ENCODE peak calls at places on chromosome 5, in five cellular contexts. N is psoas muscle, A is neural crest cell, G is right lobe of liver, O is GM06990. M is an unnamed sample.

GRCh38 chr5:15833365-15833764 is 333.4 kb downstream of the FBXL7 start:
- DNase-seq in A (no peak), N (no peak), G (no peak), O (no peak), M (no peak)

GRCh38 chr5:133298447-133298846 is 246.6 kb downstream of the HSPA4 start:
- DNase-seq in O (no peak), N (no peak), G (no peak), A (no peak), M (no peak)

GRCh38 chr5:130720355-130720754 is 444.7 kb downstream of the HINT1 start:
- DNase-seq in G (no peak), O (no peak), A (no peak), N (no peak), M (no peak)

GRCh38 chr5:152314196-152314829 is 90.8 kb downstream of the NMUR2 start:
- DNase-seq in G (no peak), A (no peak), N (no peak), O (no peak), M (no peak)

GRCh38 chr5:2739360-2740050 is 12.0 kb downstream of the IRX2 start:
- DNase-seq in O (no peak), N (no peak), A (peak; percentile 33), G (no peak), M (no peak)

GRCh38 chr5:168552146-168552545 is 23.0 kb downstream of the FBLL1 start:
- DNase-seq in G (no peak), N (no peak), A (no peak), O (no peak), M (no peak)

GRCh38 chr5:40484495-40484894 is 195.2 kb upstream of the PTGER4 start:
- DNase-seq in O (peak; percentile 34), N (no peak), A (no peak), G (no peak), M (peak; percentile 12)

GRCh38 chr5:168302785-168303184 is 11.3 kb downstream of the WWC1 start:
- DNase-seq in O (no peak), A (no peak), G (no peak), N (no peak), M (no peak)

GRCh38 chr5:39518516-39518915 is 93.7 kb upstream of the DAB2 start:
- DNase-seq in N (no peak), G (no peak), O (no peak), A (no peak), M (no peak)

DNA sequence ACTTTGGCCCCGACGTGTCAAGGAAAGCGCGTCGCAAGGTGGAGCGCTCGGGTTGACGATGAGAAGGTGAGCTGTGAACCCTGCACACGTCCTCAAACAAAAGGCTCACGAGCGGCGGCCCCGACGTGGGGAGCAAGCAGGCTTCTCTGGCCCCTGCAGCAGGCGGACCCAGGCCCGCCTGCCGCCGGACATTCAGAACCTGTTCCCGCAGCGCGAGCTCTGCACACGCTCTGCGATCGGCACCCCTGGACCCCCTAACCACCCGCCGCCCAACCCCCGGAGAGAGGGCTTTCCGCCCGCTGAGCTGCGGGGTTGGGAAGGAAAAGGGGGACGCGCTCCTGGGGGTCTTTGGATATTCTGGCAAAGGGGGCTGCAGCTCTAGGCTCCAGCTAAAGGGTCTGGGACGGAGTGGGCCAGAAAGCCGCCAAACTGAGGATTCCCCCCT is 1.2 kb downstream of the FBN2 start:
- DNase-seq in G (no peak), A (no peak), O (peak; percentile 1), N (no peak), M (no peak)
- TF ChIP-seq CTCF in G (no peak), A (no peak), O (no peak), N (no peak), M (no peak)

DNA sequence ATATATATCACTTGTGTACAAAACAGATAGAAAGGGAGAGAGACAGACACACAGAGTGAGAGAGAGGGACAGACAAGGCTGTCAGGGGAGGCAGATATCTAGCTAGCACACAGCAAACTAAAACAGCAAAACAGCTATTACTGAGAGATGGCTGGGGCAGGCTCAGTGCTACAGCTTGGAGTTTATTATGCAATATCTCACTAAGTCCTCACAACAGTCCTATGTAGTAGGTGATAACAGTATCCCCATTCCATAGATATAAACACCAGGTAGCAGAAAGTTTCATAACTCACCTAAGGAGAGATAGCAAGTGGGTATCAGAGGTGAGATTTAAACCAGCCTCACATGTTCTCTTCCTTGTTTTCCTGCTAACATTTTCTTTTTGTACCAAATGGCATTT is 104.9 kb downstream of the LMNB1 start:
- DNase-seq in O (no peak), A (no peak), N (no peak), G (no peak), M (no peak)
- TF ChIP-seq CTCF in O (no peak), A (no peak), N (no peak), G (no peak), M (no peak)

DNA sequence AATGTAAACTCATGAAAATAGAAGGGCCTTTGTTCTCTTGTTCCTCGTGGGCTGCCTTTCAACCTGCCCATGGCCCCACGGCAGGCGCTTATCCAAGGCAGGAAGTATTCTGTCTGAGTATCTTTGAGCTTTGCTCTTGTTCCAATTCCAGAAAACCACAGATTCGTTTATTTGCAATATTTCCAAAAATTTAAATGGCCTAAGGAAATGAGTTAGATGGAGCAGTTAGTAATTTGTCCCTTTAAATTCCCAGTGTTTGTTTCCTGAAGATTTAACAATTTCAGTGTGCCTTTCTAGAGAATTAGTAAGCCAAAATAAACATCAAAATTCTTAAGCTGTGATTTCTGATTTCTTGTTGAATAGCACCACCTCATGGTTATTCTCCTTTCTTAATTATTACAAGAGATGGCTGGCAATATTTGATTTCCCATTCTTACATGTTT is 299.4 kb upstream of the RASA1 start:
- DNase-seq in A (no peak), O (no peak), N (peak; percentile 39), G (no peak), M (no peak)
- TF ChIP-seq CTCF in A (peak; percentile 70), O (peak; percentile 4), N (peak; percentile 37), G (peak; percentile 32), M (peak; percentile 37)

GRCh38 chr5:158943569-158943968 is 156.1 kb downstream of the EBF1 start:
- DNase-seq in G (no peak), O (no peak), N (no peak), A (no peak), M (no peak)
- TF ChIP-seq CTCF in G (no peak), O (no peak), N (no peak), A (no peak), M (no peak)